ENCODE peak calls at places on chromosomes 6 and 20, in nine cellular contexts. Y is stomach; L is CD8-positive, alpha-beta T cell; T is stimulated activated CD4-positive, alpha-beta T cell treated with anti-CD3 and anti-CD28 coated beads, Interleukin-1b, Interleukin-23, amount 100 ng/mL, for 4 hours; A is fibroblast of the conjunctiva; V is activated CD8-positive, alpha-beta memory T cell treated with anti-CD3 and anti-CD28 coated beads for 24 hours; O is AG10803; R is GM18507; Q is mucosa of descending colon. B is an unnamed sample.
A peak's percentile ranks its signal among the peaks of the same experiment; 100 is the strongest.

GRCh38 chr6:104166055-104166668 is 693.6 kb downstream of the HACE1 start:
- DNase-seq in Y (no peak), L (no peak), T (no peak), A (no peak), V (no peak), O (no peak), R (no peak), Q (no peak), B (no peak)

GRCh38 chr6:37311666-37312473 is 41.9 kb upstream of the RNF8 start:
- DNase-seq in Y (no peak), L (no peak), T (no peak), A (no peak), V (peak; percentile 24), O (peak; percentile 59), R (no peak), Q (no peak), B (no peak)

GRCh38 chr20:62977613-62978558 is 25.4 kb downstream of the SLC17A9 start:
- DNase-seq in Y (peak; percentile 60), L (peak; percentile 64), T (peak; percentile 68), A (no peak), V (peak; percentile 78), O (no peak), R (peak; percentile 68), Q (peak; percentile 77), B (no peak)

GRCh38 chr6:118580585-118581419 is 32.7 kb downstream of the PLN start:
- DNase-seq in Y (no peak), L (no peak), T (no peak), A (peak; percentile 65), V (no peak), O (peak; percentile 87), R (no peak), Q (no peak), B (no peak)

GRCh38 chr20:62367136-62367482 is at the start of gene LAMA5:
- DNase-seq in Y (peak; percentile 72), L (no peak), T (no peak), A (no peak), V (no peak), O (no peak), R (peak; percentile 53), Q (peak; percentile 72), B (no peak)

GRCh38 chr20:10319855-10320254 is 101.2 kb downstream of the SNAP25 start:
- DNase-seq in Y (no peak), L (no peak), T (no peak), A (no peak), V (no peak), O (no peak), R (no peak), Q (no peak), B (no peak)

GRCh38 chr6:87407531-87407895 is 259 bp upstream of the CFAP206 start:
- DNase-seq in Y (no peak), L (no peak), T (no peak), A (no peak), V (no peak), O (peak; percentile 33), R (no peak), Q (no peak), B (no peak)

GRCh38 chr6:132063738-132064137 is 112.6 kb upstream of the CCN2 start:
- DNase-seq in Y (no peak), L (no peak), T (no peak), A (no peak), V (no peak), O (peak; percentile 85), R (no peak), Q (no peak), B (no peak)

GRCh38 chr6:30781362-30781696 is 37.0 kb upstream of the IER3 start:
- DNase-seq in Y (no peak), L (no peak), T (no peak), A (no peak), V (no peak), O (no peak), R (no peak), Q (no peak), B (no peak)

GRCh38 chr6:40325041-40325440 is 262.1 kb downstream of the LRFN2 start:
- DNase-seq in Y (peak; percentile 43), L (no peak), T (no peak), A (no peak), V (no peak), O (no peak), R (no peak), Q (no peak), B (no peak)

GRCh38 chr6:89321571-89321970 is 6.5 kb upstream of the GABRR2 start:
- DNase-seq in Y (no peak), L (no peak), T (no peak), A (no peak), V (no peak), O (no peak), R (no peak), Q (no peak), B (no peak)

GRCh38 chr20:38046572-38046971 is 13.0 kb downstream of the RPRD1B start:
- DNase-seq in Y (no peak), L (no peak), T (no peak), A (no peak), V (no peak), O (no peak), R (no peak), Q (no peak), B (no peak)

GRCh38 chr6:37127961-37128862 is 41.7 kb upstream of the PIM1 start:
- DNase-seq in Y (peak; percentile 56), L (no peak), T (no peak), A (no peak), V (no peak), O (peak; percentile 62), R (no peak), Q (no peak), B (no peak)

B was measured in omental fat pad.